ENCODE peak calls at places on chromosomes 5 and 9, in eight cellular contexts. O, Y, S, M, K, P, W and D are unnamed samples.

GRCh38 chr9:91347370-91347769 is 14.3 kb downstream of the AUH start:
- DNase-seq in O (no peak), Y (no peak), S (no peak), M (no peak), K (no peak), P (no peak), W (no peak), D (no peak)

GRCh38 chr5:118956727-118957126 is 31.6 kb downstream of the DTWD2 start:
- DNase-seq in O (no peak), Y (no peak), S (no peak), M (no peak), K (no peak), P (no peak), W (no peak), D (no peak)

GRCh38 chr5:102481044-102481715 is 17.6 kb downstream of the SLCO6A1 start:
- DNase-seq in O (no peak), Y (no peak), S (no peak), M (no peak), K (no peak), P (no peak), W (no peak), D (no peak)

GRCh38 chr9:113475031-113475430 is 11.5 kb downstream of the RGS3 start:
- DNase-seq in O (no peak), Y (no peak), S (peak; percentile 54), M (no peak), K (no peak), P (no peak), W (no peak), D (no peak)

GRCh38 chr9:99366601-99367000 is 144.5 kb downstream of the SEC61B start:
- DNase-seq in O (no peak), Y (no peak), S (no peak), M (no peak), K (no peak), P (no peak), W (no peak), D (no peak)

GRCh38 chr5:33129309-33129708 is 311.5 kb upstream of the TARS1 start:
- DNase-seq in O (no peak), Y (no peak), S (no peak), M (no peak), K (no peak), P (no peak), W (no peak), D (no peak)

GRCh38 chr9:130239363-130239695 is 26.2 kb upstream of the HMCN2 start:
- DNase-seq in O (no peak), Y (no peak), S (no peak), M (no peak), K (no peak), P (no peak), W (no peak), D (no peak)

GRCh38 chr5:57693488-57694305 is 211.1 kb upstream of the ACTBL2 start:
- DNase-seq in O (no peak), Y (no peak), S (no peak), M (no peak), K (no peak), P (no peak), W (no peak), D (no peak)

GRCh38 chr9:1096155-1096964 is 46.2 kb downstream of the DMRT2 start:
- DNase-seq in O (no peak), Y (no peak), S (no peak), M (no peak), K (no peak), P (no peak), W (no peak), D (no peak)

GRCh38 chr9:687034-687785 is 154.3 kb upstream of the DMRT1 start:
- DNase-seq in O (no peak), Y (no peak), S (no peak), M (no peak), K (no peak), P (no peak), W (no peak), D (no peak)

GRCh38 chr9:97468658-97469448 is 32.6 kb upstream of the TMOD1 start:
- DNase-seq in O (peak; percentile 1), Y (peak; percentile 87), S (peak; percentile 81), M (peak; percentile 29), K (peak; percentile 56), P (peak; percentile 2), W (peak; percentile 90), D (peak; percentile 74)

GRCh38 chr5:127909078-127909477 is 174.5 kb upstream of the SLC12A2 start:
- DNase-seq in O (no peak), Y (peak; percentile 56), S (no peak), M (no peak), K (peak; percentile 27), P (no peak), W (no peak), D (no peak)

GRCh38 chr5:160978944-160979343 is 126.9 kb upstream of the ATP10B start:
- DNase-seq in O (no peak), Y (no peak), S (no peak), M (no peak), K (no peak), P (no peak), W (no peak), D (no peak)

GRCh38 chr9:80922544-80922943 is 766.8 kb downstream of the TLE1 start:
- DNase-seq in O (no peak), Y (no peak), S (no peak), M (no peak), K (no peak), P (no peak), W (no peak), D (no peak)

GRCh38 chr5:110807174-110807573 is 68.4 kb downstream of the SLC25A46 start:
- DNase-seq in O (no peak), Y (peak; percentile 7), S (no peak), M (no peak), K (no peak), P (no peak), W (no peak), D (no peak)

GRCh38 chr9:134063876-134064450 is 3.9 kb downstream of the BRD3 start:
- DNase-seq in O (no peak), Y (no peak), S (no peak), M (no peak), K (no peak), P (no peak), W (no peak), D (no peak)

GRCh38 chr5:150410524-150411244 is 2.0 kb downstream of the CD74 start:
- DNase-seq in O (peak; percentile 69), Y (peak; percentile 89), S (no peak), M (no peak), K (peak; percentile 65), P (peak; percentile 40), W (peak; percentile 69), D (no peak)

GRCh38 chr5:142475102-142475501 is 150.3 kb upstream of the SPRY4 start:
- DNase-seq in O (no peak), Y (no peak), S (no peak), M (no peak), K (no peak), P (no peak), W (no peak), D (no peak)
- H3K27ac ChIP-seq in O (no peak overlapping the region), Y (no peak overlapping the region), S (no peak overlapping the region), M (no peak overlapping the region), K (no peak overlapping the region), P (no peak overlapping the region), W (no peak overlapping the region), D (no peak overlapping the region)

GRCh38 chr9:125703662-125704061 is 3.3 kb downstream of the MAPKAP1 start:
- DNase-seq in O (no peak), Y (no peak), S (no peak), M (no peak), K (no peak), P (no peak), W (no peak), D (no peak)

GRCh38 chr9:125701351-125701750 is 5.7 kb downstream of the MAPKAP1 start:
- DNase-seq in O (no peak), Y (no peak), S (no peak), M (no peak), K (peak; percentile 22), P (no peak), W (no peak), D (no peak)

GRCh38 chr9:125696106-125696647 is 10.8 kb downstream of the MAPKAP1 start:
- DNase-seq in O (no peak), Y (no peak), S (no peak), M (no peak), K (no peak), P (no peak), W (no peak), D (no peak)

GRCh38 chr9:125699870-125700269 is 7.1 kb downstream of the MAPKAP1 start:
- DNase-seq in O (no peak), Y (no peak), S (no peak), M (no peak), K (no peak), P (no peak), W (no peak), D (no peak)

GRCh38 chr9:125700791-125701190 is 6.2 kb downstream of the MAPKAP1 start:
- DNase-seq in O (no peak), Y (no peak), S (no peak), M (no peak), K (no peak), P (no peak), W (no peak), D (no peak)
- H3K27ac ChIP-seq in O (no peak overlapping the region), Y (no peak overlapping the region), S (no peak overlapping the region), M (no peak overlapping the region), K (no peak overlapping the region), P (no peak overlapping the region), W (no peak overlapping the region), D (no peak overlapping the region)

GRCh38 chr9:136093995-136094881 is 851 bp downstream of the NACC2 start:
- DNase-seq in O (peak; percentile 57), Y (peak; percentile 80), S (no peak), M (no peak), K (peak; percentile 41), P (peak; percentile 51), W (peak; percentile 86), D (no peak)
- H3K27ac ChIP-seq in O (peak overlapping the region; percentile 47), Y (peak overlapping the region; percentile 85), S (peak overlapping the region; percentile 79), M (peak overlapping the region; percentile 91), K (peak overlapping the region; percentile 42), P (peak overlapping the region; percentile 16), W (peak overlapping the region; percentile 90), D (peak overlapping the region; percentile 31)

GRCh38 chr5:79576606-79577289 is 35.5 kb upstream of the TENT2 start:
- DNase-seq in O (no peak), Y (no peak), S (no peak), M (no peak), K (no peak), P (no peak), W (no peak), D (no peak)

GRCh38 chr5:79581535-79581934 is 30.7 kb upstream of the TENT2 start:
- DNase-seq in O (no peak), Y (no peak), S (no peak), M (no peak), K (no peak), P (no peak), W (no peak), D (no peak)

GRCh38 chr5:79573983-79574890 is 38.0 kb upstream of the TENT2 start:
- DNase-seq in O (no peak), Y (no peak), S (no peak), M (no peak), K (no peak), P (no peak), W (no peak), D (no peak)

GRCh38 chr5:79578876-79579275 is 33.4 kb upstream of the TENT2 start:
- DNase-seq in O (no peak), Y (no peak), S (no peak), M (no peak), K (no peak), P (no peak), W (no peak), D (no peak)

DNA sequence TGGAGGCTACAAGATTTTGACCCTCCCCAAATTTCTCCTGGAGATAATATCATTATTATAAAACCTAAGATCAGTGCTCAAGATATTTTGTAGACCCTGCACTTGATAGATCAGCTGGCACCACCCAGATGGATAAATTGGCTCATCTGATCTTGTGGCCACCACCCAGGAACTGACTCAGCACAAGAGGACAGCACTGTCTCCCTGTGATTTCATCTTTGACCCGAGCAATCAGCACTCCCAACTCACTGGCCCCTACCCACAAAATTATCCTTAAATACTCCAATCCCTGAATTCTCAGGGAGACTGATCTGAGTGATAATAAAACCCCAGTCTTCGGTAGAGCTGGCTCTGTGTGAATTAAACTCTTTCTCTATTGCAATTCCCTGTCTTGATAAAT is 34.5 kb upstream of the TENT2 start:
- DNase-seq in O (no peak), Y (no peak), S (no peak), M (no peak), K (no peak), P (no peak), W (no peak), D (no peak)
- H3K27ac ChIP-seq in O (no peak overlapping the region), Y (no peak overlapping the region), S (no peak overlapping the region), M (no peak overlapping the region), K (no peak overlapping the region), P (no peak overlapping the region), W (no peak overlapping the region), D (no peak overlapping the region)